ENCODE peak calls at places on chromosomes 11 and 22, in ten cellular contexts. V, E, Q, U, B, A, Y, K, C and R are unnamed samples.

GRCh38 chr22:23829845-23830372 is 8.9 kb downstream of the DERL3 start:
- DNase-seq in U (no peak), K (no peak), V (no peak), A (no peak), Q (no peak), Y (peak; percentile 52), B (no peak), C (no peak), E (no peak), R (no peak)

GRCh38 chr22:30351226-30351625 is 5.5 kb downstream of the SF3A1 start:
- DNase-seq in B (no peak), Y (no peak), Q (no peak), E (no peak), C (no peak), A (no peak), V (no peak), K (no peak), U (no peak), R (no peak)

GRCh38 chr22:23862103-23862502 is 4.4 kb downstream of the SLC2A11 start:
- DNase-seq in U (no peak), E (no peak), V (no peak), B (no peak), A (peak; percentile 36), Q (peak; percentile 60), Y (peak; percentile 66), C (no peak), K (peak; percentile 70), R (no peak)

GRCh38 chr11:108703916-108704315 is 39.0 kb downstream of the DDX10 start:
- DNase-seq in C (no peak), K (no peak), Y (no peak), E (no peak), B (no peak), Q (no peak), U (no peak), V (no peak), A (no peak), R (no peak)

GRCh38 chr11:124759268-124760204 is 2.6 kb downstream of the ESAM start:
- DNase-seq in A (no peak), C (no peak), E (no peak), B (no peak), Q (peak; percentile 40), K (peak; percentile 60), Y (no peak), V (no peak), U (no peak), R (no peak)

GRCh38 chr11:65132988-65133700 is 1.2 kb downstream of the SYVN1 start:
- DNase-seq in Y (no peak), C (no peak), A (no peak), Q (peak; percentile 74), K (peak; percentile 73), U (no peak), B (peak; percentile 55), V (peak; percentile 64), E (no peak), R (no peak)

GRCh38 chr22:20959578-20960461 is 7.2 kb upstream of the AIFM3 start:
- DNase-seq in Q (no peak), Y (no peak), A (no peak), V (no peak), K (no peak), B (no peak), U (no peak), E (no peak), C (no peak), R (no peak)

GRCh38 chr22:27737521-27737920 is 64.0 kb downstream of the MN1 start:
- DNase-seq in U (no peak), A (no peak), E (no peak), C (no peak), K (no peak), Y (no peak), Q (no peak), B (no peak), V (no peak), R (no peak)

GRCh38 chr11:102843474-102843873 is at the start of gene MMP3:
- DNase-seq in E (no peak), C (no peak), A (no peak), Q (no peak), B (no peak), U (no peak), K (no peak), V (no peak), Y (peak; percentile 57), R (no peak)

GRCh38 chr11:112997829-112998228 is 36.6 kb downstream of the NCAM1 start:
- DNase-seq in C (no peak), Q (no peak), K (no peak), E (no peak), B (no peak), U (no peak), Y (no peak), A (peak; percentile 6), V (no peak), R (no peak)

GRCh38 chr11:124657922-124658321 is 15.6 kb downstream of the SIAE start:
- DNase-seq in V (no peak), Q (no peak), E (no peak), Y (no peak), A (no peak), C (no peak), K (no peak), B (no peak), U (no peak), R (no peak)

GRCh38 chr22:27839261-27839660 is 37.7 kb upstream of the MN1 start:
- DNase-seq in C (no peak), E (no peak), A (no peak), K (no peak), U (no peak), Q (no peak), B (no peak), Y (no peak), V (no peak), R (no peak)

GRCh38 chr11:118715837-118716260 is 36.4 kb upstream of the TREH start:
- DNase-seq in C (no peak), B (no peak), Y (peak; percentile 18), Q (peak; percentile 59), U (peak; percentile 36), A (no peak), K (no peak), E (no peak), V (no peak), R (no peak)

GRCh38 chr11:69244286-69244685 is 49.7 kb upstream of the MYEOV start:
- DNase-seq in E (no peak), K (no peak), U (no peak), Y (no peak), Q (no peak), A (no peak), B (no peak), C (peak; percentile 12), V (no peak), R (no peak)

GRCh38 chr22:40654522-40655167 is 18.1 kb upstream of the MRTFA start:
- DNase-seq in K (no peak), Q (no peak), A (no peak), U (no peak), E (no peak), C (no peak), V (peak; percentile 88), Y (peak; percentile 74), B (no peak), R (no peak)

GRCh38 chr11:35208795-35209194 is 69.8 kb downstream of the CD44 start:
- DNase-seq in V (no peak), B (no peak), A (no peak), E (no peak), Y (no peak), Q (no peak), K (no peak), U (no peak), C (no peak), R (no peak)

GRCh38 chr11:11661356-11662040 is 39.7 kb upstream of the GALNT18 start:
- DNase-seq in E (no peak), C (no peak), V (no peak), B (no peak), K (no peak), A (no peak), U (no peak), Y (no peak), Q (peak; percentile 19), R (no peak)

GRCh38 chr11:117146521-117146920 is 2.4 kb downstream of the PAFAH1B2 start:
- DNase-seq in Y (no peak), U (no peak), A (no peak), Q (no peak), V (no peak), K (no peak), B (no peak), E (no peak), C (no peak), R (no peak)

GRCh38 chr22:43136255-43136654 is 6.9 kb downstream of the MCAT start:
- DNase-seq in E (peak; percentile 55), Q (peak; percentile 63), U (no peak), Y (peak; percentile 65), B (peak; percentile 32), V (no peak), C (peak; percentile 48), K (peak; percentile 82), A (peak; percentile 67), R (no peak)

GRCh38 chr22:29886601-29887000 is 3.6 kb downstream of the MTMR3 start:
- DNase-seq in A (no peak), E (no peak), B (no peak), Q (no peak), K (no peak), Y (no peak), U (no peak), C (no peak), V (no peak), R (no peak)

GRCh38 chr11:15236514-15236913 is 121.8 kb downstream of the INSC start:
- DNase-seq in K (no peak), E (no peak), V (no peak), A (no peak), B (no peak), Y (no peak), U (no peak), C (no peak), Q (no peak), R (no peak)

GRCh38 chr11:10931761-10932700 is 74.2 kb upstream of the ZBED5 start:
- DNase-seq in Y (no peak), C (no peak), A (peak; percentile 45), K (peak; percentile 42), U (no peak), E (no peak), Q (peak; percentile 49), B (no peak), V (peak; percentile 78), R (no peak)

GRCh38 chr11:95296621-95297025 is 65.6 kb upstream of the SESN3 start:
- DNase-seq in U (no peak), Y (no peak), V (no peak), A (no peak), B (no peak), Q (no peak), C (no peak), E (no peak), K (peak; percentile 47), R (peak; percentile 39)

GRCh38 chr11:134791102-134791501 is 379.1 kb upstream of the B3GAT1 start:
- DNase-seq in V (no peak), Q (no peak), E (no peak), A (no peak), U (no peak), B (no peak), Y (no peak), C (no peak), K (no peak), R (no peak)

GRCh38 chr22:42202048-42202447 is 68.4 kb downstream of the TCF20 start:
- DNase-seq in C (no peak), B (no peak), K (no peak), Y (no peak), Q (no peak), A (no peak), V (no peak), E (no peak), U (no peak), R (no peak)